ENCODE peak calls at places on chromosome 3, in four cellular contexts. M is fibroblast of the aortic adventitia, B is mammary epithelial cell, R is dorsolateral prefrontal cortex. Q is an unnamed sample.

GRCh38 chr3:141797167-141797773 is 34.1 kb downstream of the GRK7 start:
- DNase-seq in M (peak), B (no peak), R (peak), Q (peak)

GRCh38 chr3:106215047-106215446 is 346.2 kb upstream of the CBLB start:
- DNase-seq in M (no peak), B (no peak), R (no peak), Q (no peak)

GRCh38 chr3:152202976-152203626 is 65.6 kb upstream of the MBNL1 start:
- DNase-seq in M (peak), B (no peak), R (no peak), Q (no peak)

GRCh38 chr3:177350051-177350565 is 152.8 kb upstream of the TBL1XR1 start:
- DNase-seq in M (peak), B (no peak), R (no peak), Q (no peak)

GRCh38 chr3:55770077-55770476 is 283.0 kb upstream of the WNT5A start:
- DNase-seq in M (no peak), B (no peak), R (no peak), Q (no peak)

GRCh38 chr3:88003115-88003755 is 55.6 kb downstream of the CGGBP1 start:
- DNase-seq in M (peak), B (peak), R (no peak), Q (peak)

GRCh38 chr3:71582612-71583568 is 638 bp downstream of the FOXP1 start:
- DNase-seq in M (peak), B (peak), R (peak), Q (peak)

GRCh38 chr3:47661121-47661752 is 82.6 kb upstream of the CSPG5 start:
- DNase-seq in M (peak), B (peak), R (peak), Q (peak)

GRCh38 chr3:166283856-166284255 is 446.6 kb upstream of the BCHE start:
- DNase-seq in M (peak), B (peak), R (no peak), Q (peak)

GRCh38 chr3:164377466-164377865 is 700.8 kb downstream of the SI start:
- DNase-seq in M (no peak), B (no peak), R (no peak), Q (no peak)

GRCh38 chr3:177512945-177513671 is 315.8 kb upstream of the TBL1XR1 start:
- DNase-seq in M (no peak), B (no peak), R (no peak), Q (no peak)

GRCh38 chr3:127688416-127689265 is 15.9 kb downstream of the ABTB1 start:
- DNase-seq in M (no peak), B (no peak), R (no peak), Q (peak)

GRCh38 chr3:177744873-177745646 is 547.8 kb upstream of the TBL1XR1 start:
- DNase-seq in M (peak), B (peak), R (no peak), Q (no peak)

GRCh38 chr3:123431658-123432323 is 17.1 kb downstream of the ADCY5 start:
- DNase-seq in M (no peak), B (no peak), R (no peak), Q (no peak)

GRCh38 chr3:38031022-38031994 is 1.9 kb upstream of the PLCD1 start:
- DNase-seq in M (peak), B (peak), R (peak), Q (peak)

GRCh38 chr3:90134090-90134489 is 1026.7 kb downstream of the EPHA3 start:
- DNase-seq in M (no peak), B (no peak), R (no peak), Q (no peak)

GRCh38 chr3:183502782-183503181 is 52.7 kb downstream of the KLHL6 start:
- DNase-seq in M (peak), B (no peak), R (no peak), Q (peak)

GRCh38 chr3:177357352-177358084 is 160.2 kb upstream of the TBL1XR1 start:
- DNase-seq in M (peak), B (peak), R (peak), Q (peak)

GRCh38 chr3:158312560-158313141 is 202.8 kb downstream of the RSRC1 start:
- DNase-seq in M (peak), B (no peak), R (no peak), Q (no peak)

GRCh38 chr3:138938056-138938876 is 8.7 kb downstream of the FOXL2 start:
- DNase-seq in M (no peak), B (no peak), R (no peak), Q (no peak)

GRCh38 chr3:61570813-61571212 is 9.4 kb downstream of the PTPRG start:
- DNase-seq in M (no peak), B (no peak), R (no peak), Q (no peak)

GRCh38 chr3:152278674-152279427 is 10.1 kb downstream of the MBNL1 start:
- DNase-seq in M (no peak), B (no peak), R (no peak), Q (no peak)

GRCh38 chr3:28651159-28651558 is 302.5 kb upstream of the AZI2 start:
- DNase-seq in M (no peak), B (no peak), R (no peak), Q (no peak)

GRCh38 chr3:30286007-30286669 is 320.3 kb upstream of the TGFBR2 start:
- DNase-seq in M (peak), B (peak), R (peak), Q (peak)

GRCh38 chr3:14539384-14540208 is 546 bp downstream of the GRIP2 start:
- DNase-seq in M (no peak), B (no peak), R (no peak), Q (no peak)

GRCh38 chr3:42224658-42225421 is 41.1 kb downstream of the CCK start:
- DNase-seq in M (no peak), B (no peak), R (no peak), Q (no peak)

GRCh38 chr3:28347374-28348285 is 891 bp upstream of the ZCWPW2 start:
- DNase-seq in M (peak), B (peak), R (peak), Q (peak)

GRCh38 chr3:11591401-11592266 is 52.1 kb downstream of the VGLL4 start:
- DNase-seq in M (peak), B (peak), R (peak), Q (peak)

GRCh38 chr3:49164983-49165720 is 979 bp downstream of the CCDC71 start:
- DNase-seq in M (no peak), B (no peak), R (no peak), Q (no peak)

GRCh38 chr3:174216019-174216418 is 643.1 kb upstream of the NAALADL2 start:
- DNase-seq in M (no peak), B (no peak), R (no peak), Q (no peak)

GRCh38 chr3:100709840-100710235 is 544 bp downstream of the TFG start:
- DNase-seq in M (no peak), B (peak), R (no peak), Q (peak)

GRCh38 chr3:152380048-152380447 is 111.3 kb downstream of the MBNL1 start:
- DNase-seq in M (no peak), B (no peak), R (no peak), Q (no peak)

GRCh38 chr3:121481116-121481895 is 64.5 kb downstream of the POLQ start:
- DNase-seq in M (peak), B (peak), R (no peak), Q (peak)

GRCh38 chr3:189103208-189103607 is 68.6 kb upstream of the TPRG1 start:
- DNase-seq in M (peak), B (no peak), R (no peak), Q (no peak)

GRCh38 chr3:189100866-189101265 is 70.9 kb upstream of the TPRG1 start:
- DNase-seq in M (no peak), B (no peak), R (no peak), Q (no peak)

GRCh38 chr3:189099031-189099471 is 72.7 kb upstream of the TPRG1 start:
- DNase-seq in M (peak), B (no peak), R (no peak), Q (peak)

GRCh38 chr3:189101594-189101993 is 70.2 kb upstream of the TPRG1 start:
- DNase-seq in M (no peak), B (no peak), R (no peak), Q (no peak)

DNA sequence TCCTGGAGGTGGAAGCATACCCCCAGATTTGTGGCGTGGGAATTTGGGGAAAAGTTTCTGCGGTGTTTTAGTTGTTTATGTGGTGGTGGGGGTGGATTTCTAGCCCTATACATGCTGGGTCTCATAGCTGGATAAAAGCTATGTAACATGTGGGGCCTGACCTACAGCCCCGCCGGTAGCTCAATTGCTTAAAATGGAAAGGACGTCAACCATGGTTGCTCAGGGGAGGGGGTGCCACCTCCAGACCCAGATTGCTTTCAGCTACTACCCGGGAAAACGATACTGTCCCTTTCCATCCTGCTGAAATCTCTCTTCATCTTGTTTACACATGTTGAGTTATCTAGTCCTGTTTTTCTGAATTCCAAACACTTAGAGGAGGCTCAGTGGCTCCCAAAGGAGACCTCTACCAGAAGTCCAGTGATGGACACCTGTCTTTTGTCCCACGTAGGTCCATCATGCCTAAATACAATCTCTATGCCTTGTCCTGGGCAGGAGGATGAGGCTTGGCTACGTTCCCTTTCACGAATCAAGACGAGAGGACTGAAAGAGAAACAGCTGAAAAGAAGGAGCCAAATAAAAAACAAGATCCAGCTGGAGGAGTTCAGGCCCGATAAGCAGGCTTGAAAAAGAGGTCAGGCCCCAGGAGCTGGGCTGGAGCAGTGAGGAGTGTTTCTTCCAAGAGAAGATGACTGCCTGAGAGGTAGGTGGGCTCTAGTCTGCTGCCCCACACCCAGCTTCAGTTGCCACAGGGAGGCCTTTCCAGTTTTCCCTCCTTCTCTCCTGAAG is 72.1 kb upstream of the TPRG1 start:
- DNase-seq in M (peak), B (no peak), R (no peak), Q (peak)
- H3K4me3 ChIP-seq in M (no peak), B (no peak), R (no peak), Q (no peak)

DNA sequence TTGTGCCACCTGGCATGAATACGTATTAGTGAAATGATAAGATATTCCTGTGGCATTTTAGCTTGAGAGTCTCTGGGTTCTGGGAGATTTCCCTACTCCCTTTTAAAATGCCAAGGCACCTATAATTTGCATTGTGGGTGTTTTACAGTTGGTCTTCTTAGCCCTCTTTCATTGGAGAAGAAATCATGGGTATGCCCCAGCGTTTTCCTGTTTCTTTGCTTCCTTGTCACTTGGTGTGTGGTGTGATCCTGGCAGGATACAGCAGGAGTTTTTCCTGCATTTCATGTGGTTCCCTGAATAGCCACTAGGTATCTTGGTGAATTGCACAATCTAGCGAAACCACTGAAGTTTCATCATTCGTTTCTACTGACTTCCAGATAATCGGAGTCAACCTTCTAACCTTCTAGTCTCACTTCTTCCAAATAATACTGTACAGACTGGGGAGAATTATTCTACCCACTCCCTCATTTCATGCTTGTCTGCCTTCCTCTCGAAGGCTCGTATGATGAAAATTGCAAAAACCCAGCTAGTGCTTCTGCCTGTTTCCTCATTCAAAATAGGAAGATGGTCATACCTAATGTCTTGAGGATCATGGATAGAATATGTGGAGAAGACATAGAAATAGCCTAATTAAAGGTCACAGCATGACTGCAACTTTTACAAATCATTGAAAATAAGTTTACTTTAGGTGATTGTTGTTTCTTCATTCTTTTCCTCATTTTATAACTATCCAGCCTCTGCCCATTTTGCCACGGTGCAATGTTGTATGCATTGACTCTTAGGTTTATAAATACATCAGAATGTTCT is 2.7 kb downstream of the BHLHE40 start:
- DNase-seq in M (peak), B (peak), R (no peak), Q (peak)
- TF ChIP-seq CTCF in M (peak), B (peak), R (peak), Q (peak)

GRCh38 chr3:43582876-43583275 is 38.9 kb downstream of the ANO10 start:
- DNase-seq in M (peak), B (no peak), R (no peak), Q (peak)
- H3K4me3 ChIP-seq in M (no peak), B (no peak), R (no peak), Q (no peak)

GRCh38 chr3:197547618-197548017 is 8.2 kb downstream of the BDH1 start:
- DNase-seq in M (no peak), B (no peak), R (peak), Q (no peak)
- TF ChIP-seq CTCF in M (no peak), B (no peak), R (no peak), Q (no peak)

DNA sequence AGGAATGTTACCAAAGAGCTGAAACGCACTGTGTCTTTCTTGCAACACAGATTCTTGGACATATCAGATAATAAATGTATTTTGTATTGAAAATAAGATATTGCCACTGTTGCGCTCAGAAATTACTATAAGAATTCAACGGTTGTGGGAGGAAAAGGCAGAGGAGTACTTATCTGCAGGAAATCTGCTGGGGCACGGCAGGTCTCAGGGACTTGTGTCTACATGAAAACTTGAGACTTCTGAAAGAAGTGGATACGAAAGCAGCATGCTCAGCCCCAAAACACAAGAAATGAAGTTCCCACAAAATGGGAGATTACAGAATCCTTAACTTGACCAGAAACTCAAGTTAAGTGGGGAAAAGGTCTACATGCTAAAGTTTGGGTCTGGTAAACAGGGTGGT is 86.5 kb downstream of the IGSF11 start:
- DNase-seq in M (no peak), B (no peak), R (no peak), Q (no peak)
- H3K4me3 ChIP-seq in M (no peak), B (no peak), R (no peak), Q (no peak)

GRCh38 chr3:186237915-186238314 is 124.1 kb downstream of the DGKG start:
- DNase-seq in M (no peak), B (no peak), R (no peak), Q (no peak)

GRCh38 chr3:186247821-186248814 is 113.9 kb downstream of the DGKG start:
- DNase-seq in M (peak), B (no peak), R (peak), Q (no peak)

GRCh38 chr3:186236357-186237020 is 125.5 kb downstream of the DGKG start:
- DNase-seq in M (no peak), B (no peak), R (no peak), Q (no peak)

GRCh38 chr3:186239321-186239720 is 122.7 kb downstream of the DGKG start:
- DNase-seq in M (no peak), B (no peak), R (peak), Q (no peak)

GRCh38 chr3:186241910-186242821 is 119.9 kb downstream of the DGKG start:
- DNase-seq in M (peak), B (peak), R (peak), Q (peak)
- TF ChIP-seq CTCF in M (peak), B (peak), R (peak), Q (peak)

DNA sequence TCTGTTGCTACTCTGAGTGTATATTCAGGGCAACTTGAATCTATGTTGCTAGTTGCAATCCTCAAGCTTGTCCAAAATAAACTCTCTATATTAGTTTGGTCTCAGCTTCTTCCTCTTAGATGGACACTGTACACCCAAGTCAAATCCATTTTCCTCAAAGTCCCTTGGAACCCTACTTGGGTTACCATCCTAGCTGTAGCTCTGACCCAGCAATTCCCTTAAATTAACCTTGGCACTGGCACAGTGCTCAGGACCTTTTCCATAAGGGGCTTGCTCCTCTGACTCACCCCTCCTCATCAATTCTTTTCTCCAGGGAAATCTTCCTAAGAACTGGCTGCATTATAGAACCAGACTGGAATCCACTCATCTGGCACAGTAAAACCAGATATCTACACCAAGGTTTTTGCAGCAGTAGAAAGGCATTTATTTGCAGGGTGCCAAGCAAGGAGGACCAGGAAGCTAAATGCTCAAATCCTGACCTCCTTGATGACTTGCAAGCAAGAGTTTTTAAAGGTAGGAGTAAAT is 44.9 kb upstream of the B3GALNT1 start:
- DNase-seq in M (peak), B (no peak), R (no peak), Q (no peak)
- H3K4me3 ChIP-seq in M (no peak), B (no peak), R (no peak), Q (no peak)

Q was measured in AG10803.